ENCODE peak calls at places on chromosome 3, in four cellular contexts. V is SK-N-SH, I is A549, Z is GM12878. H is an unnamed sample.

GRCh38 chr3:189001559-189001958 is 170.2 kb upstream of the TPRG1 start:
- DNase-seq in I (peak; percentile 44), V (no peak), Z (no peak), H (no peak)

GRCh38 chr3:112042842-112043280 is 8.3 kb downstream of the TMPRSS7 start:
- DNase-seq in I (peak; percentile 18), Z (no peak), V (no peak), H (peak; percentile 74)

GRCh38 chr3:50290116-50290745 is 2.0 kb downstream of the IFRD2 start:
- DNase-seq in V (no peak), I (no peak), Z (no peak), H (no peak)

GRCh38 chr3:57256844-57257243 is 29.3 kb downstream of the APPL1 start:
- DNase-seq in V (no peak), I (no peak), Z (no peak), H (no peak)

GRCh38 chr3:63921741-63922482 is 9.7 kb upstream of the SCAANT1 start:
- DNase-seq in V (no peak), I (no peak), Z (peak; percentile 71), H (no peak)

GRCh38 chr3:41234823-41235722 is 35.8 kb downstream of the CTNNB1 start:
- DNase-seq in V (no peak), I (no peak), Z (no peak), H (no peak)

GRCh38 chr3:49191741-49192140 is 20.3 kb downstream of the KLHDC8B start:
- DNase-seq in V (no peak), Z (no peak), I (no peak), H (no peak)

GRCh38 chr3:30293621-30294240 is 312.7 kb upstream of the TGFBR2 start:
- DNase-seq in Z (no peak), I (no peak), V (no peak), H (no peak)

GRCh38 chr3:111936967-111937366 is 41.9 kb upstream of the ABHD10 start:
- DNase-seq in V (no peak), Z (no peak), I (no peak), H (no peak)

GRCh38 chr3:111073186-111073585 is 1.6 kb downstream of the NECTIN3 start:
- DNase-seq in I (no peak), V (no peak), Z (no peak), H (no peak)

GRCh38 chr3:29718661-29719065 is 437.8 kb downstream of the RBMS3 start:
- DNase-seq in I (no peak), V (no peak), Z (no peak), H (no peak)

GRCh38 chr3:102163039-102163817 is 271.6 kb upstream of the ZPLD1 start:
- DNase-seq in V (peak; percentile 42), I (peak; percentile 93), Z (no peak), H (no peak)

GRCh38 chr3:148379763-148380162 is 317.9 kb upstream of the AGTR1 start:
- DNase-seq in Z (no peak), I (peak; percentile 79), V (peak; percentile 18), H (peak; percentile 71)

GRCh38 chr3:63351159-63352007 is 73.3 kb downstream of the SYNPR start:
- DNase-seq in Z (peak; percentile 1), I (peak; percentile 55), V (peak; percentile 49), H (peak; percentile 51)

GRCh38 chr3:27533718-27534578 is 49.8 kb upstream of the SLC4A7 start:
- DNase-seq in V (no peak), I (peak; percentile 98), Z (peak; percentile 48), H (peak; percentile 88)

GRCh38 chr3:23665741-23666140 is 140.0 kb upstream of the UBE2E1 start:
- DNase-seq in Z (no peak), I (no peak), V (no peak), H (no peak)

GRCh38 chr3:188211476-188211875 is 57.5 kb downstream of the LPP start:
- DNase-seq in Z (no peak), V (no peak), I (no peak), H (no peak)

GRCh38 chr3:97713634-97714033 is 50.9 kb upstream of the ARL6 start:
- DNase-seq in Z (no peak), V (peak; percentile 27), I (no peak), H (no peak)

GRCh38 chr3:196287066-196287404 is 491 bp downstream of the PCYT1A start:
- DNase-seq in V (no peak), Z (no peak), I (peak; percentile 10), H (no peak)

GRCh38 chr3:72343078-72343477 is 505.2 kb downstream of the SHQ1 start:
- DNase-seq in V (no peak), Z (no peak), I (no peak), H (no peak)

GRCh38 chr3:55875137-55875536 is 388.0 kb upstream of the WNT5A start:
- DNase-seq in V (no peak), Z (no peak), I (no peak), H (no peak)

GRCh38 chr3:66115858-66116654 is 77.3 kb upstream of the MAGI1 start:
- DNase-seq in V (peak; percentile 19), Z (no peak), I (peak; percentile 59), H (peak; percentile 81)

GRCh38 chr3:108862865-108863798 is 40.5 kb downstream of the TRAT1 start:
- DNase-seq in V (no peak), I (peak; percentile 39), Z (no peak), H (no peak)

GRCh38 chr3:106013971-106014370 is 145.2 kb upstream of the CBLB start:
- DNase-seq in Z (no peak), I (peak; percentile 35), V (no peak), H (no peak)

GRCh38 chr3:125633767-125634166 is 38.5 kb upstream of the OSBPL11 start:
- DNase-seq in Z (no peak), V (no peak), I (no peak), H (no peak)

GRCh38 chr3:31462050-31462569 is 70.6 kb upstream of the STT3B start:
- DNase-seq in Z (peak; percentile 64), I (no peak), V (no peak), H (peak; percentile 37)

GRCh38 chr3:114790752-114791151 is 356.3 kb downstream of the ZBTB20 start:
- DNase-seq in V (no peak), Z (no peak), I (no peak), H (no peak)

GRCh38 chr3:114792159-114792918 is 354.7 kb downstream of the ZBTB20 start:
- DNase-seq in Z (no peak), I (no peak), V (no peak), H (no peak)

GRCh38 chr3:114794894-114795630 is 352.0 kb downstream of the ZBTB20 start:
- DNase-seq in V (no peak), Z (no peak), I (no peak), H (no peak)

DNA sequence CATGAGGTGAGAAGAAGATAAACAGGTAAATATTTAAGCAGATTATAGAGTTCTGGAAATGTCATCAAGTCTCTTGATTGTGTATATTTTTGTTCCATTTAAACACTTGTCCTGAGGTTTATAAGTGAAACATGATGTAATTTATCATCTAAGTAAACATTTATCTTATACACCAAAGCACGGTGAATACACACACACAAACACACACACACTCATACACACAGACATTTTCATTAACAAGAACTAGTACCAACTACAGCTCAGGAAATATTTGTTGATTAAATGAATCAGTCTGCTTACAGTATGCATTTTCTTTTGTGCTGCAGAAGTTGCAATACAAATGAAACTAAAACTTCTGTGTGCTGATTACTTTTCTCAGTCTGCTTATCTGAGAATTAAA is 357.3 kb downstream of the ZBTB20 start:
- DNase-seq in V (no peak), Z (no peak), I (no peak), H (no peak)
- TF ChIP-seq PBX3 in V (no peak), Z (no peak), I (no peak), H (no peak)

GRCh38 chr3:138912237-138912636 is 34.7 kb downstream of the FOXL2 start:
- DNase-seq in Z (no peak), I (no peak), V (no peak), H (no peak)
- TF ChIP-seq PBX3 in Z (no peak), I (no peak), V (no peak), H (no peak)

GRCh38 chr3:113728661-113729060 is 17.4 kb downstream of the NAA50 start:
- DNase-seq in I (no peak), Z (no peak), V (no peak), H (no peak)

DNA sequence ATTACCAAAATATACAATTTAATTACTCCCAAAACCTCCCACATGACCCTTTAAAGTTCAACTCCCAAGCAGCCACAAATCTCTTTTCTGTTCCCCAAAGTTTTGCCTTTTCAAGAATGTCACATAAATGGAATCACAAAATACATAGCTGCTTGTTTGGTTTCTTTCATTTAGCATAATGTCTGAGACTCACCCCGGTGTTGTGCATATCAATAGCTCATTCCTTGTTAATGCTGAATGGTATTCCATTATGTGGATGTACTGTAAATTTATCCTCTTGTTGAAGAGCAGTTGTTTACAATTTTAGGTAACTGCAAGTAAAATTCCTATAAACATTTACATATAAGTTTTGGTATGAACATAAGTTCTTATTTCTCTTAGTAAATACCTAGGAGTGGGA is 15.5 kb downstream of the NAA50 start:
- DNase-seq in I (no peak), V (no peak), Z (no peak), H (no peak)
- TF ChIP-seq PBX3 in I (no peak), V (no peak), Z (no peak), H (no peak)

DNA sequence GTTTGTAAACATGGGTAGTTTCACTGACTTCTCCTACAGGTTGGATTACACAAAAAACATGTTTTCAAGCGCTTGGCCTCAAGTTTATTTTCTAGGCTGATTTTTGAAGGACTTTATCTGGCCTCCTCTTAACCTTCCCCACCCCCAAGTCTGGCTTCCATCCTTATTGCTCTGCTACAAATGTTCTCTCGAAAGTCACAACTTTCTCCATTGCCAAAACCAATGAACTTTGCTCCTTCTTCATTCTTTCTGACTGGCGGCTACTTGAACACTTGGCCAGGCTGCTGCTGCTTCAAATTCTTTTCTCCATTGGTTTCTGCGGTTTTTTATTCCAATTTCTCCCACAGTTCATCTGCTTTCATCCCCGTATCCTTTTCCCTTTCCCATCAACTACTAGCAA is 106.6 kb downstream of the TOP2B start:
- DNase-seq in Z (no peak), I (no peak), V (no peak), H (no peak)
- TF ChIP-seq PBX3 in Z (no peak), I (no peak), V (no peak), H (no peak)

DNA sequence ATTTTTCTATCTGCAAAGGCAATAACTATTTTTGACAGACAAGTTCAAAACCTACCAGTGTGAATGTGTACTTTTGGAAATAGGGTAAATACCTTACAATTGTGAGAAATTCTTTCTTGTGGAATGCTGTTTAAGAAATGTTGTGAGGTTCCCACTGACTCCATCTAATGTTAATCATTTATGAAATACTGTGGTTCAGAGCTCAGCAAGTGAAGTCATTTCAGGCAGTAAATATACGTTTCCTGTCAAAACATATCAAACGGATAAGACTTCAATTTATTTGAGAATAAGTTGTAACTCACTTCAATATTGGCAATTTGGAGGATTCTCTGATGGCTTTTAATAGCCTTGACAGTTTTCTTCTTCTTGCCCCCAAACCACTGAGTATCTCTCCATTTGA is 16.4 kb downstream of the TAFA4 start:
- DNase-seq in V (no peak), Z (no peak), I (no peak), H (peak; percentile 38)
- TF ChIP-seq PBX3 in V (no peak), Z (no peak), I (no peak), H (no peak)

GRCh38 chr3:14775011-14775410 is 43.8 kb upstream of the FGD5 start:
- DNase-seq in V (no peak), I (no peak), Z (no peak), H (no peak)
- TF ChIP-seq PBX3 in V (no peak), I (no peak), Z (no peak), H (no peak)

H was measured in HepG2.